ENCODE peak calls at places on chromosomes 11 and 22, in eight cellular contexts. I, Q, O, K, B, S, F and G are unnamed samples.

GRCh38 chr11:3123316-3123715 is 41.8 kb downstream of the OSBPL5 start:
- DNase-seq in K (peak; percentile 88), I (peak; percentile 22), S (no peak), B (no peak), F (no peak), O (peak; percentile 37), Q (peak; percentile 60), G (no peak)

GRCh38 chr11:2213890-2214526 is 42.4 kb upstream of the TH start:
- DNase-seq in B (no peak), I (no peak), F (no peak), K (no peak), Q (no peak), O (no peak), S (no peak), G (no peak)

GRCh38 chr11:60633645-60634044 is 65.8 kb upstream of the MS4A8 start:
- DNase-seq in F (no peak), I (no peak), O (no peak), Q (no peak), K (no peak), B (no peak), S (no peak), G (no peak)

GRCh38 chr11:133386852-133387251 is 145.4 kb downstream of the OPCML start:
- DNase-seq in B (no peak), I (no peak), F (no peak), S (no peak), Q (no peak), O (no peak), K (no peak), G (no peak)

GRCh38 chr22:38843716-38844660 is at the start of gene NPTXR:
- DNase-seq in F (peak; percentile 67), O (peak; percentile 79), I (peak; percentile 64), S (peak; percentile 56), K (peak; percentile 63), Q (no peak), B (peak; percentile 25), G (no peak)

GRCh38 chr11:69394902-69395690 is 86.4 kb upstream of the LINC01488 start:
- DNase-seq in K (no peak), S (no peak), F (no peak), O (no peak), Q (no peak), B (no peak), I (no peak), G (no peak)

GRCh38 chr22:32926600-32926999 is 125.1 kb downstream of the TIMP3 start:
- DNase-seq in I (peak; percentile 48), O (no peak), S (peak; percentile 35), B (no peak), F (peak; percentile 56), K (no peak), Q (no peak), G (no peak)

GRCh38 chr22:45163074-45163416 is 680 bp upstream of the NUP50 start:
- DNase-seq in K (peak; percentile 1), F (peak; percentile 40), O (peak; percentile 59), Q (no peak), I (peak; percentile 42), S (peak; percentile 32), B (no peak), G (no peak)

GRCh38 chr11:105156231-105156630 is 16.7 kb upstream of the CARD18 start:
- DNase-seq in Q (no peak), I (no peak), F (no peak), K (no peak), B (no peak), O (no peak), S (no peak), G (no peak)

GRCh38 chr22:46596819-46597218 is 23.4 kb upstream of the GRAMD4 start:
- DNase-seq in K (peak; percentile 79), O (peak; percentile 96), I (peak; percentile 68), S (no peak), F (peak; percentile 37), Q (peak; percentile 97), B (no peak), G (no peak)

GRCh38 chr11:33116535-33116934 is 44.7 kb downstream of the CSTF3 start:
- DNase-seq in I (no peak), B (no peak), F (peak; percentile 70), Q (no peak), O (no peak), S (no peak), K (no peak), G (no peak)

GRCh38 chr11:107493117-107493516 is 35.5 kb upstream of the CWF19L2 start:
- DNase-seq in B (no peak), K (no peak), Q (no peak), F (peak; percentile 82), I (no peak), S (no peak), O (no peak), G (no peak)

GRCh38 chr22:22061085-22062077 is 78.8 kb upstream of the TOP3B start:
- DNase-seq in B (no peak), I (no peak), S (no peak), Q (peak; percentile 26), F (no peak), K (no peak), O (peak; percentile 19), G (no peak)

GRCh38 chr11:134576286-134576685 is 164.2 kb upstream of the B3GAT1 start:
- DNase-seq in K (no peak), Q (no peak), S (no peak), I (no peak), O (no peak), F (no peak), B (peak; percentile 5), G (no peak)

GRCh38 chr11:69075421-69076128 is 26.8 kb downstream of the TPCN2 start:
- DNase-seq in I (no peak), O (peak; percentile 44), F (peak; percentile 18), K (no peak), Q (no peak), B (no peak), S (peak; percentile 92), G (no peak)

GRCh38 chr22:19819209-19819910 is 35.3 kb downstream of the GNB1L start:
- DNase-seq in F (no peak), K (no peak), O (no peak), B (no peak), I (no peak), S (no peak), Q (no peak), G (no peak)